ENCODE peak calls at places on chromosome 10, in four cellular contexts. C is NCI-H1092, X is T-helper 1 cell, L is hypothalamus. J is an unnamed sample.

GRCh38 chr10:21473135-21473534 is 52.3 kb downstream of the SKIDA1 start:
- DNase-seq in C (no peak), X (no peak), L (no peak), J (no peak)

GRCh38 chr10:83229991-83230390 is 909.3 kb upstream of the GHITM start:
- DNase-seq in C (no peak), X (no peak), L (no peak), J (no peak)

GRCh38 chr10:87511526-87511925 is 6.8 kb downstream of the MINPP1 start:
- DNase-seq in C (no peak), X (no peak), L (no peak), J (no peak)

GRCh38 chr10:58513189-58514101 is 773 bp downstream of the BICC1 start:
- DNase-seq in C (peak), X (no peak), L (peak), J (no peak)

GRCh38 chr10:69123306-69123746 is 652 bp upstream of the VPS26A start:
- DNase-seq in C (no peak), X (no peak), L (no peak), J (peak)

GRCh38 chr10:45424668-45425404 is 50.8 kb downstream of the ALOX5 start:
- DNase-seq in C (no peak), X (no peak), L (no peak), J (no peak)

GRCh38 chr10:92993671-92994304 is 66.8 kb upstream of the CYP26C1 start:
- DNase-seq in C (no peak), X (no peak), L (no peak), J (peak)

GRCh38 chr10:97426776-97427570 is 982 bp downstream of the PGAM1 start:
- DNase-seq in C (no peak), X (no peak), L (no peak), J (no peak)

GRCh38 chr10:30453764-30454527 is 20.0 kb downstream of the MAP3K8 start:
- DNase-seq in C (no peak), X (no peak), L (no peak), J (no peak)

GRCh38 chr10:95741807-95742528 is 14.0 kb upstream of the ENTPD1 start:
- DNase-seq in C (no peak), X (no peak), L (no peak), J (no peak)

J was measured in NCI-H1694.